ENCODE peak calls at places on chromosomes 4 and X, in five cellular contexts. Q is BJ, G is AG10803, Y is SJSA1, Z is germinal center. P is an unnamed sample.

GRCh38 chrX:152639426-152639825 is 1.7 kb downstream of the GABRQ start:
- DNase-seq in Q (no peak), G (no peak), Y (no peak), Z (no peak), P (no peak)

GRCh38 chr4:112973897-112974296 is 75.6 kb upstream of the ANK2 start:
- DNase-seq in Q (peak), G (peak), Y (no peak), Z (no peak), P (no peak)

GRCh38 chr4:100848865-100849264 is 331.0 kb upstream of the EMCN start:
- DNase-seq in Q (no peak), G (no peak), Y (no peak), Z (no peak), P (no peak)

GRCh38 chrX:17632942-17633341 is 104.4 kb upstream of the SCML1 start:
- DNase-seq in Q (no peak), G (no peak), Y (no peak), Z (no peak), P (no peak)

GRCh38 chrX:110045421-110045820 is 42.5 kb downstream of the TMEM164 start:
- DNase-seq in Q (no peak), G (no peak), Y (no peak), Z (no peak), P (no peak)

GRCh38 chr4:146835096-146835495 is 110.6 kb downstream of the TTC29 start:
- DNase-seq in Q (no peak), G (no peak), Y (no peak), Z (no peak), P (no peak)

GRCh38 chr4:88880501-88881226 is 176.3 kb downstream of the FAM13A start:
- DNase-seq in Q (no peak), G (no peak), Y (no peak), Z (no peak), P (no peak)

GRCh38 chrX:46903458-46904242 is 8.6 kb upstream of the JADE3 start:
- DNase-seq in Q (no peak), G (peak), Y (peak), Z (peak), P (peak)

P was measured in gastrocnemius medialis.